ENCODE peak calls at places on chromosomes 11 and 22, in seven cellular contexts. One of them, this sample, is unnamed. For H3K4me1, the result is how much of the 10 kb centered on the place peaks cover.

GRCh38 chr22:27312567-27313507 is 488.7 kb downstream of the MN1 start:
- DNase-seq in K562: no peak
- DNase-seq in SK-N-SH: no peak
- DNase-seq in HCT116: no peak
- DNase-seq in H1: peak
- DNase-seq in HepG2: no peak
- DNase-seq in GM12878: no peak
- DNase-seq in this sample: no peak

GRCh38 chr11:118106789-118107335 is 20.1 kb upstream of the SMIM35 start:
- DNase-seq in HCT116: no peak
- DNase-seq in HepG2: no peak
- DNase-seq in K562: no peak
- DNase-seq in GM12878: no peak
- DNase-seq in SK-N-SH: no peak
- DNase-seq in H1: no peak
- DNase-seq in this sample: no peak

GRCh38 chr11:62071408-62071807 is 52.4 kb upstream of the INCENP start:
- DNase-seq in H1: no peak
- DNase-seq in SK-N-SH: no peak
- DNase-seq in HCT116: no peak
- DNase-seq in GM12878: no peak
- DNase-seq in HepG2: no peak
- DNase-seq in K562: no peak
- DNase-seq in this sample: no peak

GRCh38 chr22:44202261-44202789 is 21.6 kb downstream of the PARVG start:
- DNase-seq in HCT116: no peak
- DNase-seq in SK-N-SH: no peak
- DNase-seq in HepG2: no peak
- DNase-seq in K562: no peak
- DNase-seq in GM12878: no peak
- DNase-seq in H1: no peak
- DNase-seq in this sample: no peak

GRCh38 chr11:17986711-17987220 is 26.1 kb downstream of the SERGEF start:
- DNase-seq in SK-N-SH: no peak
- DNase-seq in H1: no peak
- DNase-seq in HepG2: peak
- DNase-seq in K562: no peak
- DNase-seq in HCT116: no peak
- DNase-seq in GM12878: no peak
- DNase-seq in this sample: no peak

GRCh38 chr11:12090061-12090572 is 20.3 kb upstream of the MICAL2 start:
- DNase-seq in H1: no peak
- DNase-seq in HCT116: peak
- DNase-seq in K562: no peak
- DNase-seq in GM12878: no peak
- DNase-seq in HepG2: no peak
- DNase-seq in SK-N-SH: no peak
- DNase-seq in this sample: no peak

GRCh38 chr11:67632982-67633755 is 3.4 kb upstream of the NUDT8 start:
- DNase-seq in K562: no peak
- DNase-seq in SK-N-SH: no peak
- DNase-seq in HepG2: no peak
- DNase-seq in H1: no peak
- DNase-seq in HCT116: no peak
- DNase-seq in GM12878: no peak
- DNase-seq in this sample: no peak

GRCh38 chr11:32487270-32487669 is 51.9 kb upstream of the WT1 start:
- DNase-seq in K562: peak
- DNase-seq in H1: no peak
- DNase-seq in HepG2: no peak
- DNase-seq in GM12878: no peak
- DNase-seq in HCT116: peak
- DNase-seq in SK-N-SH: peak
- DNase-seq in this sample: no peak

GRCh38 chr11:76860539-76861475 is at the start of gene ACER3:
- DNase-seq in SK-N-SH: peak
- DNase-seq in HCT116: peak
- DNase-seq in HepG2: peak
- DNase-seq in H1: peak
- DNase-seq in K562: peak
- DNase-seq in GM12878: peak
- DNase-seq in this sample: peak

GRCh38 chr22:45482169-45482568 is 20.5 kb upstream of the FBLN1 start:
- DNase-seq in HepG2: no peak
- DNase-seq in GM12878: no peak
- DNase-seq in HCT116: no peak
- DNase-seq in K562: no peak
- DNase-seq in H1: no peak
- DNase-seq in SK-N-SH: no peak
- DNase-seq in this sample: no peak

DNA sequence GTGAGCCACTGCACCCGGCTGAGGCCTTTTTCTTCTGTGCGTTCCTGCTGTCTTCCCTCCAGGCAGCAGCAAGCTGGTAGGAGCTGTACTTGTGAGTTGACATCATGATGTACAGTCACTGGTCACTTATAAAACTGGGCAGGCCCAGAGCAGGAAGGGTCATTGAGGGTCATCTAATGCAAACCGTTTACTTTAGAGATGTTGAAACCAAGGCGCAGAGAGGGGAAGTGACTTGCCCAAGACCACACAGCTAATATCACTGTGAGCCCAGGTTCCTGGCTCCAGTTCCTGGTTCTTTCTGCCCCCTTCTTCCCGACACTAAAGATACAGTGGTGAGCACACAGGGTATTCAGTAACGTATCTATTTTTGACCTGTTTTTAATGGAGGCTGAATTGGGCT is 27.3 kb downstream of the PTPRJ start:
- DNase-seq in HCT116: no peak
- DNase-seq in K562: no peak
- DNase-seq in HepG2: no peak
- DNase-seq in SK-N-SH: no peak
- DNase-seq in GM12878: no peak
- DNase-seq in H1: no peak
- DNase-seq in this sample: no peak
- H3K4me1 ChIP-seq in HCT116: under half
- H3K4me1 ChIP-seq in K562: under half
- H3K4me1 ChIP-seq in HepG2: under half
- H3K4me1 ChIP-seq in SK-N-SH: under half
- H3K4me1 ChIP-seq in GM12878: half or more
- H3K4me1 ChIP-seq in H1: under half
- H3K4me1 ChIP-seq in this sample: under half

DNA sequence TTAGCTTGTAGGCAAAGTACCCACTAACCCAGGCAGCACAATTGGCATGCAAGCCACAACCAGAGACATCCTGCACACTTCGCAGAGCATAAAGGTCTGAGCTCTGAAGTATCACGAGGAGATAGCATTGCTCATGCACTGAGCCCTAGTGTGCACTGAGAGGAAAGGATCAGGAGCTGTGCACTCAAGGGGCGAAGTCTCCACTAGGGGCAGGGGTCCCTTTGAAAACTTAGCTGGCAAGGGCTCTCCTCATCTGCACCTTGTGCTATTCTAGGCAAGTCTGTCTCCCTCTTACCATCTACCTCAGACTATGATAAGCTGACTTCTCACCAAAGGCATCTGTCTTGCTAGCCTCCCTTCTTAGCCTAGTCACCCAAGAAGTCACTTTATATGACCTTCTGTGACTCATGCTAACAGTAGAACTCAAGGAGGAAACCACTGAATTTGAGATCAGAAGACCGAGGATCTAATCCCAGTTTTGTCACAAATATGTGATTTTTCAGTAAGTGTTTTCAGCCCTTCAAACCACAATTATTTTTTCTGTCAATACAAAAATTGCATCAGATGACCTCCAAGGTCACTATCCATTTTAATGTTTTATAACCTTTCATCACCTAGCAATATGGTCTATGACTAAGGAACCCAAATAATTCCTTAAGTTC is 1078.0 kb downstream of the NTM start:
- DNase-seq in K562: no peak
- DNase-seq in H1: no peak
- DNase-seq in SK-N-SH: no peak
- DNase-seq in HCT116: no peak
- DNase-seq in GM12878: no peak
- DNase-seq in HepG2: no peak
- DNase-seq in this sample: no peak
- TF ChIP-seq SIN3A in K562: no peak
- TF ChIP-seq SIN3A in H1: no peak
- TF ChIP-seq SIN3A in SK-N-SH: no peak
- TF ChIP-seq SIN3A in HCT116: no peak
- TF ChIP-seq SIN3A in GM12878: no peak
- TF ChIP-seq SIN3A in HepG2: no peak
- TF ChIP-seq SIN3A in this sample: no peak

GRCh38 chr22:41525450-41526225 is 18.6 kb downstream of the POLR3H start:
- DNase-seq in GM12878: no peak
- DNase-seq in HCT116: no peak
- DNase-seq in SK-N-SH: no peak
- DNase-seq in HepG2: no peak
- DNase-seq in K562: no peak
- DNase-seq in H1: no peak
- DNase-seq in this sample: no peak
- H3K27ac ChIP-seq in GM12878: no peak
- H3K27ac ChIP-seq in HCT116: peak
- H3K27ac ChIP-seq in SK-N-SH: no peak
- H3K27ac ChIP-seq in HepG2: peak
- H3K27ac ChIP-seq in K562: peak
- H3K27ac ChIP-seq in H1: no peak
- H3K27ac ChIP-seq in this sample: peak

GRCh38 chr11:128580612-128581011 is 6.7 kb downstream of the ETS1 start:
- DNase-seq in K562: no peak
- DNase-seq in H1: no peak
- DNase-seq in HCT116: no peak
- DNase-seq in SK-N-SH: no peak
- DNase-seq in GM12878: no peak
- DNase-seq in HepG2: no peak
- DNase-seq in this sample: no peak
- H3K4me1 ChIP-seq in K562: under half
- H3K4me1 ChIP-seq in H1: under half
- H3K4me1 ChIP-seq in HCT116: under half
- H3K4me1 ChIP-seq in SK-N-SH: under half
- H3K4me1 ChIP-seq in GM12878: under half
- H3K4me1 ChIP-seq in HepG2: under half
- H3K4me1 ChIP-seq in this sample: under half

GRCh38 chr22:37164535-37164887 is 14.8 kb upstream of the IL2RB start:
- DNase-seq in SK-N-SH: no peak
- DNase-seq in K562: no peak
- DNase-seq in HepG2: no peak
- DNase-seq in H1: no peak
- DNase-seq in HCT116: no peak
- DNase-seq in GM12878: no peak
- DNase-seq in this sample: no peak

GRCh38 chr22:37165066-37165465 is 15.3 kb upstream of the IL2RB start:
- DNase-seq in HepG2: no peak
- DNase-seq in HCT116: no peak
- DNase-seq in H1: no peak
- DNase-seq in K562: no peak
- DNase-seq in SK-N-SH: no peak
- DNase-seq in GM12878: no peak
- DNase-seq in this sample: no peak

GRCh38 chr22:37167176-37167980 is 17.7 kb upstream of the IL2RB start:
- DNase-seq in GM12878: no peak
- DNase-seq in HCT116: no peak
- DNase-seq in H1: no peak
- DNase-seq in SK-N-SH: no peak
- DNase-seq in HepG2: no peak
- DNase-seq in K562: no peak
- DNase-seq in this sample: no peak

GRCh38 chr22:37166675-37167066 is 17.0 kb upstream of the IL2RB start:
- DNase-seq in GM12878: no peak
- DNase-seq in H1: peak
- DNase-seq in HepG2: peak
- DNase-seq in HCT116: no peak
- DNase-seq in K562: peak
- DNase-seq in SK-N-SH: peak
- DNase-seq in this sample: peak

GRCh38 chr22:37165940-37166674 is 16.4 kb upstream of the IL2RB start:
- DNase-seq in GM12878: no peak
- DNase-seq in SK-N-SH: no peak
- DNase-seq in HepG2: no peak
- DNase-seq in HCT116: no peak
- DNase-seq in H1: no peak
- DNase-seq in K562: no peak
- DNase-seq in this sample: no peak
- TF ChIP-seq SIN3A in GM12878: no peak
- TF ChIP-seq SIN3A in SK-N-SH: peak
- TF ChIP-seq SIN3A in HepG2: no peak
- TF ChIP-seq SIN3A in HCT116: no peak
- TF ChIP-seq SIN3A in H1: no peak
- TF ChIP-seq SIN3A in K562: no peak
- TF ChIP-seq SIN3A in this sample: no peak

This sample was measured in Panc1.